ENCODE peak calls at places on chromosomes 5 and 9, in four cellular contexts. V is IMR-90, Y is K562, E is HepG2. Q is an unnamed sample.

GRCh38 chr9:37345038-37345437 is 77.5 kb upstream of the GRHPR start:
- DNase-seq in V (no peak), Y (no peak), E (no peak), Q (no peak)

GRCh38 chr5:131488463-131488862 is 146.6 kb downstream of the RAPGEF6 start:
- DNase-seq in V (peak), Y (no peak), E (no peak), Q (no peak)

GRCh38 chr5:73395274-73395673 is 53.3 kb downstream of the FOXD1 start:
- DNase-seq in V (no peak), Y (no peak), E (no peak), Q (no peak)

GRCh38 chr9:87676976-87677775 is 48.7 kb upstream of the CTSL start:
- DNase-seq in V (peak), Y (no peak), E (no peak), Q (no peak)

GRCh38 chr5:68479524-68479923 is 264.0 kb downstream of the PIK3R1 start:
- DNase-seq in V (peak), Y (no peak), E (no peak), Q (no peak)

GRCh38 chr9:13322828-13323550 is 43.5 kb upstream of the MPDZ start:
- DNase-seq in V (no peak), Y (peak), E (no peak), Q (no peak)

GRCh38 chr9:120480707-120481106 is 99.3 kb downstream of the CDK5RAP2 start:
- DNase-seq in V (no peak), Y (no peak), E (no peak), Q (no peak)

GRCh38 chr5:172455511-172456061 is 1.3 kb upstream of the SH3PXD2B start:
- DNase-seq in V (peak), Y (no peak), E (no peak), Q (no peak)

GRCh38 chr9:132597073-132597775 is 14.8 kb downstream of the BARHL1 start:
- DNase-seq in V (no peak), Y (no peak), E (no peak), Q (no peak)

GRCh38 chr9:125805057-125805456 is 57.9 kb downstream of the PBX3 start:
- DNase-seq in V (peak), Y (no peak), E (no peak), Q (no peak)

GRCh38 chr9:135273077-135273476 is 185.6 kb downstream of the OLFM1 start:
- DNase-seq in V (no peak), Y (no peak), E (no peak), Q (no peak)

GRCh38 chr9:16884952-16885513 is 14.6 kb upstream of the BNC2 start:
- DNase-seq in V (peak), Y (no peak), E (no peak), Q (no peak)

GRCh38 chr9:81112638-81113037 is 576.7 kb downstream of the TLE1 start:
- DNase-seq in V (no peak), Y (no peak), E (no peak), Q (no peak)

GRCh38 chr5:126603402-126603991 is 2.8 kb downstream of the PHAX start:
- DNase-seq in V (no peak), Y (no peak), E (no peak), Q (no peak)

GRCh38 chr5:153573326-153574033 is 83.0 kb downstream of the GRIA1 start:
- DNase-seq in V (no peak), Y (no peak), E (no peak), Q (no peak)

GRCh38 chr9:95778957-95779356 is 96.5 kb upstream of the ERCC6L2 start:
- DNase-seq in V (peak), Y (no peak), E (no peak), Q (no peak)

GRCh38 chr9:131839281-131840084 is 99.6 kb upstream of the RAPGEF1 start:
- DNase-seq in V (peak), Y (peak), E (no peak), Q (no peak)

GRCh38 chr5:133404724-133405123 is 207.6 kb downstream of the FSTL4 start:
- DNase-seq in V (no peak), Y (no peak), E (no peak), Q (peak)

GRCh38 chr5:67014957-67015400 is 181.6 kb downstream of the CD180 start:
- DNase-seq in V (no peak), Y (no peak), E (no peak), Q (no peak)

GRCh38 chr9:126053913-126054312 is 272.7 kb upstream of the MVB12B start:
- DNase-seq in V (no peak), Y (no peak), E (no peak), Q (no peak)

GRCh38 chr9:91572044-91572443 is 148.4 kb upstream of the NFIL3 start:
- DNase-seq in V (peak), Y (no peak), E (no peak), Q (no peak)

GRCh38 chr5:126358525-126358924 is 64.7 kb upstream of the GRAMD2B start:
- DNase-seq in V (peak), Y (no peak), E (no peak), Q (no peak)

GRCh38 chr9:109934499-109935214 is 154.7 kb downstream of the PALM2AKAP2 start:
- DNase-seq in V (peak), Y (no peak), E (no peak), Q (no peak)

GRCh38 chr5:105905392-105905791 is 1765.3 kb downstream of the EFNA5 start:
- DNase-seq in V (no peak), Y (no peak), E (no peak), Q (no peak)

GRCh38 chr5:165508286-165508685 is 2002.9 kb downstream of the MAT2B start:
- DNase-seq in V (no peak), Y (no peak), E (no peak), Q (no peak)

GRCh38 chr5:43780586-43780985 is 177.6 kb downstream of the NNT start:
- DNase-seq in V (peak), Y (no peak), E (no peak), Q (no peak)

GRCh38 chr5:154302181-154302580 is 111.6 kb downstream of the GALNT10 start:
- DNase-seq in V (no peak), Y (no peak), E (no peak), Q (no peak)

GRCh38 chr9:133955821-133956411 is 36.2 kb downstream of the VAV2 start:
- DNase-seq in V (peak), Y (no peak), E (no peak), Q (no peak)

GRCh38 chr9:124452326-124452725 is 2.1 kb downstream of the ADGRD2 start:
- DNase-seq in V (no peak), Y (no peak), E (no peak), Q (no peak)

GRCh38 chr5:131854134-131854533 is 57.3 kb upstream of the FNIP1 start:
- DNase-seq in V (peak), Y (no peak), E (no peak), Q (no peak)

GRCh38 chr9:122394265-122395242 is 23.7 kb downstream of the PTGS1 start:
- DNase-seq in V (peak), Y (no peak), E (no peak), Q (no peak)

GRCh38 chr5:8710426-8710930 is 835.4 kb downstream of the SEMA5A start:
- DNase-seq in V (no peak), Y (no peak), E (no peak), Q (no peak)

GRCh38 chr5:135997936-135998335 is 30.9 kb upstream of the TGFBI start:
- DNase-seq in V (no peak), Y (no peak), E (no peak), Q (no peak)

GRCh38 chr5:143016777-143017374 is 246.7 kb downstream of the ARHGAP26 start:
- DNase-seq in V (peak), Y (peak), E (no peak), Q (no peak)

GRCh38 chr5:24642022-24642421 is 2.8 kb downstream of the CDH10 start:
- DNase-seq in V (peak), Y (no peak), E (peak), Q (no peak)

GRCh38 chr5:177025139-177025538 is 2.6 kb downstream of the ZNF346 start:
- DNase-seq in V (no peak), Y (no peak), E (no peak), Q (no peak)

GRCh38 chr9:2493578-2493977 is 128.0 kb upstream of the VLDLR start:
- DNase-seq in V (no peak), Y (no peak), E (no peak), Q (no peak)

GRCh38 chr5:78387468-78388153 is 27.2 kb downstream of the SCAMP1 start:
- DNase-seq in V (no peak), Y (no peak), E (no peak), Q (no peak)

GRCh38 chr5:124059200-124059599 is 547.2 kb downstream of the CSNK1G3 start:
- DNase-seq in V (no peak), Y (no peak), E (no peak), Q (no peak)

GRCh38 chr5:107361945-107362344 is 308.8 kb downstream of the EFNA5 start:
- DNase-seq in V (peak), Y (no peak), E (no peak), Q (no peak)

DNA sequence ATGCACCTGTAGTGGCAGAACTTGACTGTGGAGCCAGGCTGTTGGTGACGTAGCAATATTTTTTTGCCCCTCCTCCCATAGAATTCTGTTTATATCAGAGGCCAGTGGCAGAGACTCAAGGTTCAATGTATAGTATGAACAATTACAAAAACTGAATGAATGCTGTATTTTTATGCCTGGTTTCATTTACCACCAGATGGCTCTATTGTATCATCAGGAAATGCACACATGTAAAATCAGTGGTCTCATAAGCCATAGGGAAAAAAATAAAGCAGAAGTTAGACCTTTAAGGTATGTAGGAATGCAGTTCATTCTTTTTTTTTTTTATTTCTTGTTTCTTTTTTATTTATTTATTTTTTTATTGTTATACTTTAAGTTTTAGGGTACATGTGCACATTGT is 43.6 kb downstream of the CCDC192 start:
- DNase-seq in V (peak), Y (peak), E (no peak), Q (peak)
- TF ChIP-seq MAZ in V (no peak), Y (no peak), E (no peak), Q (no peak)

GRCh38 chr5:179355976-179356968 is 11.0 kb upstream of the ADAMTS2 start:
- DNase-seq in V (peak), Y (no peak), E (no peak), Q (no peak)
- TF ChIP-seq MAZ in V (no peak), Y (no peak), E (no peak), Q (no peak)

GRCh38 chr9:6348766-6349165 is 20.6 kb downstream of the TPD52L3 start:
- DNase-seq in V (no peak), Y (no peak), E (no peak), Q (no peak)
- TF ChIP-seq MAZ in V (no peak), Y (no peak), E (no peak), Q (no peak)

GRCh38 chr9:136757751-136758140 is 297 bp downstream of the LCN8 start:
- DNase-seq in V (no peak), Y (no peak), E (no peak), Q (no peak)

GRCh38 chr9:136761545-136761981 is 2.8 kb downstream of the LCN15 start:
- DNase-seq in V (no peak), Y (no peak), E (no peak), Q (no peak)

GRCh38 chr9:136760424-136760823 is 2.4 kb upstream of the LCN8 start:
- DNase-seq in V (no peak), Y (no peak), E (no peak), Q (no peak)

GRCh38 chr9:136759001-136759400 is 958 bp upstream of the LCN8 start:
- DNase-seq in V (no peak), Y (no peak), E (no peak), Q (no peak)

GRCh38 chr9:136759436-136760325 is 1.6 kb upstream of the LCN8 start:
- DNase-seq in V (no peak), Y (no peak), E (no peak), Q (no peak)
- TF ChIP-seq MAZ in V (no peak), Y (no peak), E (no peak), Q (no peak)

DNA sequence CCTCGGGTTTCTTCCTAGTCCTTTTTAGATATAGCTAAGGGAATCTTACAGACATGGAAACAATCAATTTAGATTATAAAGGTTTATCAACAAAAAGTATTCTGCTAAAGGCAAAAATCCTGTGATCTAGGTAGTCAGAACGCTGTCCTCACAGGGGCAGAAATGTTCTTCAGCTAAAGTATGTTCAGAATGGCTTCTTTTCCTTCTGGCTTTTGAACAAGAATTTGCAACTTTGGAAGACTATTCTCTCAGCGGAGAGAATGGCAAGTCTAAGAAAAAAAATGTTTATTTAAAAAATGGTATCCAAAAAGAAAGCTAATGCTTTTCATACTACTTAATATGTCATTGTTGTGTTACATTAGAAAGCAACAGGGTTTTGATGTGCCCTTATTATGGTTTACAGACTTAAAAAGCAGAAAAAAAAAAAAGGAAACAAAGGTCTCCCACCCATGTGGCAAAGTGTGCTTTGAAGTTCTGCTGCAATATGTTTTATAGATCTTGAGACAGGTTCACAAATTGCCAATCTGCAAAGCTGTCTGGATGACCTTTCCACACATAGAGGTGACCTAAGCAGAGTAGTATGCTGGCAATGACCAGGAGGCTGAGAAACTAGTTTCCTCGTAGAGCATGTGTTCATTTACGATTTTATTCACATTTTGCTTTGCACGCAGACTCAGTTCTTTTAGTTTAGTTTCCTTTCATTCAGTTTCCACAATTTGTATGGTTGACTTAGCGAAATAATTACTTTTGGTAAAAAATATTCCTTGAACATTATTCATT is 45.1 kb upstream of the PJA2 start:
- DNase-seq in V (peak), Y (no peak), E (no peak), Q (no peak)
- TF ChIP-seq MAZ in V (no peak), Y (no peak), E (no peak), Q (no peak)

DNA sequence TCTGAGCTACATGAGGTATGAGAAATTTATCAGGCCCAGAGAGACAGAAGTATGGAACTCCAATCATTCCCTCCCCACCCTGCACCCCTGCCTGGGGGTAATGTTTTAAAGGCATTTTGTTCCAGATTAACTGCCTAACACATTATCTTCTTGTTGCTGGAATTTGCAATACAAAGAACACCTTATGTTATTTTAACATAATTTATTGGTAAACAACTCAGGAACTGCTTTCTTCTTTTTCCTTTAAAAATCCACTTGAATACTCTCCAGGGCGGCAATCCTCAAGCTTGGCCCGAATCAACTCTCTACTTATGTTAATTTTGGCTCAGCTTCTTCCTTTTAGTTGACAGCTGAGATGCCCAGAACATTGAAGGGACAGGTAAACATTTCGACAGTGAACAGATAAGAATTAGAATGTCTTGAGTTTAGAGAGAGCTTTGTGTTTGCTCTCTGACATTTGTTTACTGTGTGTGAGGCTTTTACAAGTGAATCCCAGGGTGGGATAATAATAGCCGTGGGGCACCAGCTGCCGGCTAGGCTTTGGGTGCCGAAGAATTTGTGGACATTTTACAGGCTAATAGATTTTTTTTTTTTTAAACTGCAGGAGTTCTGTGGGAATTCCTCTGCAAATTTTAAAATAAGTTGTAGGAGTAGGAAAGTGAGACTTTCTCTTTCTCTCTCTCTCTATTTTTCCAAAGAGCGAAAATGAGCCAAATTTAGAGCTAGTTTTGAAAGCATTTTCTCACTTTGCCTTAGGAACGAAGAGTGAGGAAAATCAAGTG is 96.3 kb upstream of the TAF11L2 start:
- DNase-seq in V (no peak), Y (no peak), E (no peak), Q (peak)
- TF ChIP-seq MAZ in V (no peak), Y (no peak), E (no peak), Q (no peak)

GRCh38 chr9:118009585-118009984 is 305.4 kb downstream of the TLR4 start:
- DNase-seq in V (no peak), Y (no peak), E (no peak), Q (no peak)
- TF ChIP-seq MAZ in V (no peak), Y (no peak), E (no peak), Q (no peak)

DNA sequence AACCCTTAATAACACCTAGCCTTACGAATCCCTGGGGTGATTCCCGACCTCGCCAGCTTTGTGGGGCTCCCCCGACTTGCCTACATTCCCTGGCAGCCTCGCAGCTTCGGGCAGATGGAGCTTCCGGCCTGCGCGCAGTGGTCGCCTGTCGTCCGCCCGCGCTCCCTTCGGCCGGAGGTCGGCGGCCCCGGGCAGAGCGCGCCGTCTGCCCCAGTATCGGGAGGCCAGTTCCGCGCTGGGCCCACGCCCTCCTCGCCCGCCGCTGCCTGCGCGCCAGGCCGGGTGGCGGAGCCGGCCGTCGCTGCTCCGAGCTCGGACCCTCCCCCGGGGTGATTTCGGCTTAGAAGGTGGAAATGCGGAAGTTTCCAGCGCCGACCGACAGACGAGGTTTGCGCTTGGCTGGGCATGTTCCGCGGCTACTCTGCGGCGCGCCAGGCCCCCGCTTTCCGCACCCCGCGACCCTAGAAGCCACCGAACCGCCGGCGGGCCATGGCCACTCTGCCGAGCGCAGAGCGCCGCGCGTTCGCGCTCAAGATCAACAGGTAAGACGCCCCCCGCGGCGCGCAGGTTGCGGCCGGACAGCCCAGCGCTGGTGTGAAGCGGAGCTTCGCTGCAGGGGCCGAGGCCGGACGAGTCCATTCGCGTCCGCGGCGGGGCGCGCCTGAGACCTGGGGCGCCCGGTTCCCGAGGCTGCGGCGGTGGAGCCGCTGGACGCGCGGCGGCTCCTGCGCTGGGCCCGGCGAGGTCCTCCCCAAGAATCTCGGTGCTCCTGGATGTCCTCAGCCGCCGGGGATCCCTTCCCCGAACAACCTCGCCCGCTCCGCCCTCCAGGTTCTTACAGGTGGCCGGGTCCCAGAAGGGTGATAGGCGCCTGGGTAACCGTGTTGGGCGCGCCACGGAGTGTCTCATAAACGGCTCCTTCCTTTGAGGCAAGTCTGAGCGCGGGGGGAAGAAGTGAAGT is at the start of gene DOCK8:
- DNase-seq in V (no peak), Y (peak), E (peak), Q (peak)
- TF ChIP-seq MAZ in V (no peak), Y (no peak), E (no peak), Q (no peak)

Q was measured in A549.